ENCODE peak calls at places on chromosomes 4 and X, in four cellular contexts. P, B, T and I are unnamed samples.

GRCh38 chrX:132004728-132005127 is 18.4 kb upstream of the STK26 start:
- DNase-seq in P (no peak), T (no peak), B (no peak), I (no peak)

GRCh38 chrX:96841325-96841724 is 42.4 kb upstream of the RPA4 start:
- DNase-seq in B (no peak), P (no peak), T (no peak), I (no peak)

GRCh38 chrX:12648995-12649394 is 142.2 kb upstream of the PRPS2 start:
- DNase-seq in B (no peak), P (no peak), T (no peak), I (no peak)

GRCh38 chr4:143555676-143556075 is 42.2 kb downstream of the SMARCA5 start:
- DNase-seq in P (no peak), B (no peak), T (no peak), I (no peak)

GRCh38 chr4:24730256-24731001 is 64.9 kb upstream of the SOD3 start:
- DNase-seq in T (no peak), P (peak), B (peak), I (no peak)

GRCh38 chr4:54418468-54418867 is 189.4 kb downstream of the PDGFRA start:
- DNase-seq in B (no peak), T (no peak), P (no peak), I (no peak)

GRCh38 chrX:41468647-41469323 is 21.6 kb downstream of the NYX start:
- DNase-seq in T (no peak), P (no peak), B (no peak), I (no peak)

GRCh38 chrX:136030357-136031225 is 45.4 kb downstream of the SLC9A6 start:
- DNase-seq in B (peak), T (no peak), P (peak), I (no peak)

GRCh38 chr4:75908555-75908954 is 6.3 kb upstream of the PPEF2 start:
- DNase-seq in P (no peak), T (no peak), B (no peak), I (no peak)

GRCh38 chr4:993111-994029 is at the start of gene SLC26A1:
- DNase-seq in P (no peak), T (no peak), B (no peak), I (no peak)

GRCh38 chrX:141375011-141375730 is 132.9 kb upstream of the SPANXC start:
- DNase-seq in T (no peak), P (no peak), B (peak), I (no peak)

GRCh38 chr4:87848622-87849351 is 16.0 kb downstream of the MEPE start:
- DNase-seq in B (no peak), T (peak), P (peak), I (peak)

GRCh38 chrX:8647176-8647575 is 84.8 kb downstream of the ANOS1 start:
- DNase-seq in B (no peak), P (no peak), T (no peak), I (no peak)

GRCh38 chr4:76673361-76673760 is 224.6 kb downstream of the SOWAHB start:
- DNase-seq in B (no peak), P (no peak), T (no peak), I (no peak)

GRCh38 chr4:168511780-168512467 is 15.1 kb downstream of the PALLD start:
- DNase-seq in B (no peak), P (no peak), T (peak), I (no peak)

GRCh38 chr4:183268556-183268955 is 51.5 kb downstream of the CLDN22 start:
- DNase-seq in T (no peak), B (no peak), P (no peak), I (no peak)

GRCh38 chr4:146943691-146944375 is 1.8 kb downstream of the TTC29 start:
- DNase-seq in P (no peak), T (peak), B (no peak), I (peak)

GRCh38 chr4:181952478-181952877 is 290.7 kb upstream of the TENM3 start:
- DNase-seq in B (peak), T (no peak), P (peak), I (peak)

GRCh38 chrX:100411802-100412333 is 1.8 kb upstream of the PCDH19 start:
- DNase-seq in P (no peak), T (no peak), B (no peak), I (no peak)

GRCh38 chr4:152848508-152848907 is 68.8 kb downstream of the ARFIP1 start:
- DNase-seq in B (no peak), P (no peak), T (no peak), I (no peak)

GRCh38 chrX:142804085-142804484 is 221.6 kb upstream of the SPANXN4 start:
- DNase-seq in B (no peak), T (peak), P (no peak), I (peak)

GRCh38 chrX:107701493-107702121 is 73.3 kb downstream of the PRPS1 start:
- DNase-seq in B (no peak), T (no peak), P (no peak), I (no peak)

GRCh38 chrX:38375888-38376287 is 23.5 kb downstream of the OTC start:
- DNase-seq in B (no peak), T (no peak), P (no peak), I (peak)

GRCh38 chrX:136034622-136035021 is 49.4 kb downstream of the SLC9A6 start:
- DNase-seq in T (no peak), B (no peak), P (no peak), I (no peak)

GRCh38 chr4:1958276-1959103 is 50.3 kb downstream of the NELFA start:
- DNase-seq in T (no peak), B (no peak), P (no peak), I (no peak)

GRCh38 chrX:123975180-123975579 is 13.7 kb downstream of the STAG2 start:
- DNase-seq in T (no peak), B (no peak), P (no peak), I (no peak)

GRCh38 chr4:83320548-83320947 is 14.1 kb downstream of the HPSE start:
- DNase-seq in P (peak), T (no peak), B (peak), I (peak)

GRCh38 chr4:153234923-153235322 is 30.7 kb downstream of the TRIM2 start:
- DNase-seq in B (no peak), T (no peak), P (no peak), I (peak)

GRCh38 chr4:89056953-89057398 is at the start of gene FAM13A:
- DNase-seq in T (peak), P (peak), B (peak), I (peak)

GRCh38 chrX:82816001-82816400 is 692.1 kb upstream of the POU3F4 start:
- DNase-seq in P (no peak), T (no peak), B (no peak), I (no peak)

GRCh38 chrX:40097492-40098263 is at the start of gene BCOR:
- DNase-seq in P (peak), T (peak), B (no peak), I (no peak)

GRCh38 chrX:8743126-8743732 is 11.3 kb upstream of the ANOS1 start:
- DNase-seq in T (peak), P (peak), B (no peak), I (peak)

GRCh38 chr4:125316781-125317525 is 2.2 kb downstream of the FAT4 start:
- DNase-seq in T (peak), B (peak), P (peak), I (no peak)

GRCh38 chr4:106809083-106809482 is 227.0 kb downstream of the DKK2 start:
- DNase-seq in T (no peak), P (no peak), B (peak), I (peak)

GRCh38 chr4:20318011-20318898 is 66.5 kb downstream of the SLIT2 start:
- DNase-seq in B (no peak), T (no peak), P (no peak), I (no peak)

GRCh38 chr4:13543648-13544555 is at the start of gene NKX3-2:
- DNase-seq in T (no peak), B (no peak), P (peak), I (no peak)

GRCh38 chrX:70445876-70446275 is 1.2 kb downstream of the DLG3 start:
- DNase-seq in B (no peak), P (no peak), T (no peak), I (no peak)

GRCh38 chr4:56622176-56622575 is 58.9 kb downstream of the HOPX start:
- DNase-seq in P (no peak), B (no peak), T (no peak), I (no peak)